ENCODE peak calls at places on chromosomes 4 and X, in eight cellular contexts. One of them, this sample, is unnamed.

GRCh38 chrX:108696690-108697089 is 39.7 kb downstream of the IRS4 start:
- DNase-seq in breast epithelium: no peak
- DNase-seq in tibial nerve: no peak
- DNase-seq in esophagus squamous epithelium: no peak
- DNase-seq in Peyer's patch: no peak
- DNase-seq in adrenal gland: no peak
- DNase-seq in transverse colon: no peak
- DNase-seq in suprapubic skin: no peak
- DNase-seq in this sample: no peak

GRCh38 chr4:186840222-186840701 is 116.6 kb upstream of the FAT1 start:
- DNase-seq in Peyer's patch: no peak
- DNase-seq in breast epithelium: no peak
- DNase-seq in tibial nerve: peak; percentile 82
- DNase-seq in suprapubic skin: peak; percentile 72
- DNase-seq in transverse colon: peak; percentile 30
- DNase-seq in esophagus squamous epithelium: no peak
- DNase-seq in adrenal gland: no peak
- DNase-seq in this sample: no peak

GRCh38 chrX:118928126-118928525 is 46.3 kb upstream of the LONRF3 start:
- DNase-seq in esophagus squamous epithelium: no peak
- DNase-seq in adrenal gland: no peak
- DNase-seq in Peyer's patch: no peak
- DNase-seq in transverse colon: no peak
- DNase-seq in tibial nerve: no peak
- DNase-seq in suprapubic skin: no peak
- DNase-seq in breast epithelium: no peak
- DNase-seq in this sample: no peak

GRCh38 chrX:153968754-153969124 is 2.9 kb downstream of the HCFC1 start:
- DNase-seq in Peyer's patch: peak; percentile 61
- DNase-seq in breast epithelium: no peak
- DNase-seq in tibial nerve: no peak
- DNase-seq in esophagus squamous epithelium: no peak
- DNase-seq in adrenal gland: no peak
- DNase-seq in suprapubic skin: peak; percentile 54
- DNase-seq in transverse colon: peak; percentile 46
- DNase-seq in this sample: no peak

GRCh38 chrX:32153586-32153985 is 1057.8 kb downstream of the DMD start:
- DNase-seq in transverse colon: no peak
- DNase-seq in tibial nerve: no peak
- DNase-seq in esophagus squamous epithelium: no peak
- DNase-seq in adrenal gland: no peak
- DNase-seq in breast epithelium: no peak
- DNase-seq in Peyer's patch: no peak
- DNase-seq in suprapubic skin: no peak
- DNase-seq in this sample: no peak

GRCh38 chr4:6439120-6439757 is 33.2 kb downstream of the PPP2R2C start:
- DNase-seq in esophagus squamous epithelium: no peak
- DNase-seq in Peyer's patch: no peak
- DNase-seq in tibial nerve: no peak
- DNase-seq in transverse colon: no peak
- DNase-seq in suprapubic skin: no peak
- DNase-seq in adrenal gland: no peak
- DNase-seq in breast epithelium: no peak
- DNase-seq in this sample: no peak

GRCh38 chrX:53313746-53314105 is 32.3 kb upstream of the IQSEC2 start:
- DNase-seq in suprapubic skin: no peak
- DNase-seq in breast epithelium: no peak
- DNase-seq in transverse colon: no peak
- DNase-seq in Peyer's patch: no peak
- DNase-seq in esophagus squamous epithelium: no peak
- DNase-seq in adrenal gland: peak; percentile 21
- DNase-seq in tibial nerve: no peak
- DNase-seq in this sample: no peak

GRCh38 chrX:137432609-137433008 is 133.3 kb upstream of the ZIC3 start:
- DNase-seq in Peyer's patch: no peak
- DNase-seq in transverse colon: no peak
- DNase-seq in suprapubic skin: no peak
- DNase-seq in tibial nerve: no peak
- DNase-seq in esophagus squamous epithelium: no peak
- DNase-seq in adrenal gland: no peak
- DNase-seq in breast epithelium: no peak
- DNase-seq in this sample: no peak

GRCh38 chrX:151801980-151802379 is 67.4 kb downstream of the CNGA2 start:
- DNase-seq in Peyer's patch: no peak
- DNase-seq in suprapubic skin: no peak
- DNase-seq in esophagus squamous epithelium: no peak
- DNase-seq in breast epithelium: no peak
- DNase-seq in adrenal gland: no peak
- DNase-seq in tibial nerve: no peak
- DNase-seq in transverse colon: no peak
- DNase-seq in this sample: no peak

GRCh38 chr4:1367936-1368289 is 20.9 kb downstream of the UVSSA start:
- DNase-seq in breast epithelium: no peak
- DNase-seq in Peyer's patch: no peak
- DNase-seq in suprapubic skin: peak; percentile 49
- DNase-seq in esophagus squamous epithelium: no peak
- DNase-seq in transverse colon: no peak
- DNase-seq in tibial nerve: no peak
- DNase-seq in adrenal gland: no peak
- DNase-seq in this sample: peak; percentile 81

DNA sequence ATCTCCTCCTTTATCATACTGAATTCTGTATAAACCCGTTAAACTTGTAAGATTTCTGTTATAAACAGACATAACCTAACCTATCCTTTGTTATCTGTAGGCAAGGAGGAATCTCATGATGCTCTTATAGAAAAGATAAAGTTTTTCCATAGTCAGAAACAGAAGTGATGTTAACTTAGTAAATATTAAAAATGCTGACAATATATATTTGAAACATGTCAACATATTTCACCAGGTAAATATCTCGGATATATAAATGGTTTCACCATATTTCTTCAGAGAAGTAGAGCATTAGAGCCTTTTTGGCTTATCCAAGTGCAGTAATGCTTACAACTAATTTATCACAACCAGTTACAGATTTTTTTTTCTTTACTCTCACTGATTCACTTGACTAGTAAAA is 625.9 kb downstream of the PDHA2 start:
- DNase-seq in adrenal gland: no peak
- DNase-seq in transverse colon: no peak
- DNase-seq in suprapubic skin: no peak
- DNase-seq in esophagus squamous epithelium: no peak
- DNase-seq in Peyer's patch: no peak
- DNase-seq in breast epithelium: no peak
- DNase-seq in tibial nerve: no peak
- DNase-seq in this sample: no peak
- TF ChIP-seq CTCF in adrenal gland: no peak
- TF ChIP-seq CTCF in transverse colon: no peak
- TF ChIP-seq CTCF in suprapubic skin: no peak
- TF ChIP-seq CTCF in esophagus squamous epithelium: no peak
- TF ChIP-seq CTCF in Peyer's patch: no peak
- TF ChIP-seq CTCF in breast epithelium: no peak
- TF ChIP-seq CTCF in tibial nerve: no peak
- TF ChIP-seq CTCF in this sample: no peak

GRCh38 chr4:128524311-128524710 is 236.7 kb upstream of the PGRMC2 start:
- DNase-seq in transverse colon: peak; percentile 62
- DNase-seq in Peyer's patch: no peak
- DNase-seq in esophagus squamous epithelium: no peak
- DNase-seq in tibial nerve: no peak
- DNase-seq in suprapubic skin: no peak
- DNase-seq in breast epithelium: no peak
- DNase-seq in adrenal gland: peak; percentile 62
- DNase-seq in this sample: peak; percentile 85
- TF ChIP-seq POLR2A in transverse colon: no peak
- TF ChIP-seq POLR2A in Peyer's patch: no peak
- TF ChIP-seq POLR2A in esophagus squamous epithelium: no peak
- TF ChIP-seq POLR2A in tibial nerve: no peak
- TF ChIP-seq POLR2A in suprapubic skin: no peak
- TF ChIP-seq POLR2A in breast epithelium: no peak
- TF ChIP-seq POLR2A in adrenal gland: no peak
- TF ChIP-seq POLR2A in this sample: no peak

GRCh38 chr4:142440093-142440492 is 406.0 kb downstream of the INPP4B start:
- DNase-seq in suprapubic skin: no peak
- DNase-seq in tibial nerve: no peak
- DNase-seq in Peyer's patch: no peak
- DNase-seq in breast epithelium: no peak
- DNase-seq in esophagus squamous epithelium: no peak
- DNase-seq in adrenal gland: no peak
- DNase-seq in transverse colon: no peak
- DNase-seq in this sample: no peak

GRCh38 chr4:142428715-142429114 is 417.4 kb downstream of the INPP4B start:
- DNase-seq in Peyer's patch: no peak
- DNase-seq in tibial nerve: no peak
- DNase-seq in suprapubic skin: no peak
- DNase-seq in breast epithelium: no peak
- DNase-seq in adrenal gland: no peak
- DNase-seq in esophagus squamous epithelium: no peak
- DNase-seq in transverse colon: no peak
- DNase-seq in this sample: no peak

GRCh38 chr4:142435599-142436235 is 410.4 kb downstream of the INPP4B start:
- DNase-seq in breast epithelium: peak; percentile 66
- DNase-seq in transverse colon: no peak
- DNase-seq in tibial nerve: no peak
- DNase-seq in esophagus squamous epithelium: no peak
- DNase-seq in adrenal gland: no peak
- DNase-seq in suprapubic skin: no peak
- DNase-seq in Peyer's patch: no peak
- DNase-seq in this sample: no peak

DNA sequence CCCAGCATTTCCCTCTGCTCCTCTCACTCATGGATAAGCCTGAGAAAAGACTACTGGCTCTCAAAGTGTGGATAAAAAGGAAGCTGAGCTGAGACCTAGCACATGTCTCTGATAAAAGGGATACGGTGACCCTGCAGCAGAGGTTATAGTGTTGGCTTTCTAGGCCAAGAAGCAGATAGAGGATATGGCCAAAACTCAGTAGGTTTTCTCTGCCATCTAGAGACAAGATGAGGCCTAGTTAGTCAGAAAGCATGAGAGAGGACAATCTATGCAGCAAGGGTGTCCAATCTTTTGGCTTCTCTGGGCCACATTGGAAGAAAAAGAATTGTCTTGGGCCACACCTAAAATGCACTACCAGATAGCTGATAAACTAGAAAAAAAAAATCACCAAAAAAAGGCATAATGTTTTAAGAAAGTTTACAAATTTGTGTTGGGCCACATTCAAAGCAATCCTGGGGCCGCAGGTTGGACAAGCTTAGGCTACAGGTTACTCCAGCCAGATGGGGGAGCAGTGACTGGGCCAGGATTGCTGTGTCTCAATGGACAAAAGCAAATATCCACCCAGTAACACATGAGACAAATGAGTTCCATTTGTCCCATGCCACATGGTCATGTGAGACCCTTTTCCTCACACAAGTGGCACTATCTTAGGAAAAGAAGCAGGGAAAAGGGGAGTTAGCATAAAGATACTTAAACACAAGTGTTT is 411.4 kb downstream of the INPP4B start:
- DNase-seq in esophagus squamous epithelium: no peak
- DNase-seq in adrenal gland: no peak
- DNase-seq in suprapubic skin: no peak
- DNase-seq in Peyer's patch: no peak
- DNase-seq in breast epithelium: no peak
- DNase-seq in tibial nerve: no peak
- DNase-seq in transverse colon: no peak
- DNase-seq in this sample: no peak
- TF ChIP-seq CTCF in esophagus squamous epithelium: no peak
- TF ChIP-seq CTCF in adrenal gland: no peak
- TF ChIP-seq CTCF in suprapubic skin: no peak
- TF ChIP-seq CTCF in Peyer's patch: no peak
- TF ChIP-seq CTCF in breast epithelium: no peak
- TF ChIP-seq CTCF in tibial nerve: no peak
- TF ChIP-seq CTCF in transverse colon: no peak
- TF ChIP-seq CTCF in this sample: no peak

DNA sequence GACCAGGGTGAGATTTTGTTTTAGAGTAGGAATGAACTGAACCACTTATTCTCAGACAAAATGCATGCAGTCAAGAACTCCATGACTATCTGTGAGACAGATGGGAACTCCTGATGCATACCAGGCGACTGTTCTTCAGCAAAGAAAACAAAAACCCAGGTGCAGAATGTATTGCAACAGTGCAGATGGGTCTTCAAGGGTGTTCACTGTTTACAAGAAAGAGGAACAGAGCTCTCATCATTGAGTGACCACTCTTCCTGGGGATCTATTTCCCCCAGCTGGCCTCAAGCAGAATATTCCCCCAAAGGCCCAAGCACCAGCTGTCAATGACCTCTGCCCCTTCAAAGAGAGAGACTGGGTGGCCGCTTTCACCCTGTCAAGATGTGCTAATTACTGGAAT is 39.7 kb upstream of the BMP3 start:
- DNase-seq in Peyer's patch: no peak
- DNase-seq in transverse colon: no peak
- DNase-seq in adrenal gland: no peak
- DNase-seq in breast epithelium: no peak
- DNase-seq in esophagus squamous epithelium: no peak
- DNase-seq in tibial nerve: no peak
- DNase-seq in suprapubic skin: no peak
- DNase-seq in this sample: no peak
- TF ChIP-seq POLR2A in Peyer's patch: no peak
- TF ChIP-seq POLR2A in transverse colon: no peak
- TF ChIP-seq POLR2A in adrenal gland: no peak
- TF ChIP-seq POLR2A in breast epithelium: no peak
- TF ChIP-seq POLR2A in esophagus squamous epithelium: no peak
- TF ChIP-seq POLR2A in tibial nerve: no peak
- TF ChIP-seq POLR2A in suprapubic skin: no peak
- TF ChIP-seq POLR2A in this sample: no peak

This sample was measured in lower leg skin.